ENCODE peak calls at places on chromosomes 3 and 15, in four cellular contexts. U, L, N and D are unnamed samples.

GRCh38 chr3:69831737-69832136 is 92.5 kb downstream of the MITF start:
- DNase-seq in U (no peak), L (no peak), N (no peak), D (no peak)

GRCh38 chr3:171704002-171704401 is 106.3 kb downstream of the PLD1 start:
- DNase-seq in U (peak; percentile 37), L (peak; percentile 69), N (no peak), D (peak; percentile 62)

GRCh38 chr15:52161406-52161966 is 29.7 kb downstream of the GNB5 start:
- DNase-seq in U (no peak), L (no peak), N (no peak), D (no peak)

GRCh38 chr15:101531170-101531569 is 41.7 kb upstream of the PCSK6 start:
- DNase-seq in U (no peak), L (no peak), N (no peak), D (no peak)

GRCh38 chr3:195873971-195874370 is 34.4 kb downstream of the TNK2 start:
- DNase-seq in U (peak; percentile 31), L (no peak), N (no peak), D (no peak)

GRCh38 chr3:168322941-168323340 is 227.2 kb upstream of the GOLIM4 start:
- DNase-seq in U (peak; percentile 50), L (no peak), N (no peak), D (no peak)

GRCh38 chr3:13536832-13537231 is 12.1 kb upstream of the FBLN2 start:
- DNase-seq in U (no peak), L (peak; percentile 44), N (no peak), D (no peak)

GRCh38 chr3:183933160-183933559 is 48.5 kb upstream of the PARL start:
- DNase-seq in U (no peak), L (no peak), N (no peak), D (no peak)

GRCh38 chr15:70251246-70251990 is 153.7 kb upstream of the TLE3 start:
- DNase-seq in U (no peak), L (no peak), N (no peak), D (no peak)

GRCh38 chr3:149291178-149291577 is 42.3 kb downstream of the TM4SF18 start:
- DNase-seq in U (no peak), L (no peak), N (no peak), D (no peak)

GRCh38 chr15:36106640-36107335 is 472.6 kb upstream of the CDIN1 start:
- DNase-seq in U (no peak), L (no peak), N (no peak), D (no peak)

GRCh38 chr3:139353920-139354556 is 10.2 kb downstream of the MRPS22 start:
- DNase-seq in U (peak; percentile 71), L (peak; percentile 77), N (no peak), D (no peak)

GRCh38 chr15:64583519-64583918 is 123.1 kb downstream of the ZNF609 start:
- DNase-seq in U (no peak), L (no peak), N (no peak), D (no peak)

GRCh38 chr15:82540055-82540983 is at the start of gene RPS17:
- DNase-seq in U (peak; percentile 93), L (peak; percentile 96), N (peak; percentile 91), D (peak; percentile 96)

GRCh38 chr15:71197620-71198019 is 82.3 kb downstream of the THSD4 start:
- DNase-seq in U (no peak), L (no peak), N (no peak), D (no peak)

GRCh38 chr3:77686560-77686959 is 646.7 kb downstream of the ROBO2 start:
- DNase-seq in U (no peak), L (no peak), N (peak; percentile 19), D (peak; percentile 36)

GRCh38 chr3:30578479-30578878 is 27.9 kb upstream of the TGFBR2 start:
- DNase-seq in U (peak; percentile 94), L (no peak), N (no peak), D (no peak)

GRCh38 chr15:74384566-74385441 is 17.4 kb upstream of the CYP11A1 start:
- DNase-seq in U (no peak), L (peak; percentile 32), N (no peak), D (no peak)

GRCh38 chr3:121660356-121661171 is at the start of gene HCLS1:
- DNase-seq in U (no peak), L (peak; percentile 19), N (no peak), D (no peak)

DNA sequence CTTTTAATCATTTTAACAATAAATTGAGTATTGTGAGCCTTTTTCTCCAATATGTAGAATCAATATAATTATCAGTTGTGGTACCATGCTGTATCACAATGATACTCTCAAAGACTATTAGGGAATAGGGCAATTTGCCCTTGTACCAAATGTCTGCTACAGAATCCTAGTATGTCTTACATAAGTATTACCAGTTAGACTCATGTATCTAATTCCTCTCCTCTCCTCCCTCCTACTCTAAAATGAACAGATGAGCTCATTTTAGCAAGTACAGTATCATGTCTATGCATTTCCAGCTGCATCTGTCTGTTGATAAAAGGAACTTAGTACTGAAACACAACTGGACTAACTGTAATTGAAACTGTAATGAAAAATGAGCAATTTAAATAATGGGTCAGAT is 124.3 kb upstream of the ATP11B start:
- DNase-seq in U (no peak), L (no peak), N (no peak), D (no peak)
- H3K56ac ChIP-seq in U (no peak overlapping the region), L (no peak overlapping the region), N (no peak overlapping the region), D (no peak overlapping the region)

GRCh38 chr3:161253711-161254110 is 32.6 kb downstream of the NMD3 start:
- DNase-seq in U (no peak), L (no peak), N (no peak), D (no peak)

GRCh38 chr3:161254861-161255260 is 33.8 kb downstream of the NMD3 start:
- DNase-seq in U (no peak), L (no peak), N (no peak), D (no peak)

GRCh38 chr3:161250116-161250515 is 29.0 kb downstream of the NMD3 start:
- DNase-seq in U (peak; percentile 60), L (no peak), N (no peak), D (no peak)

GRCh38 chr3:161252143-161252542 is 31.0 kb downstream of the NMD3 start:
- DNase-seq in U (no peak), L (no peak), N (no peak), D (no peak)

DNA sequence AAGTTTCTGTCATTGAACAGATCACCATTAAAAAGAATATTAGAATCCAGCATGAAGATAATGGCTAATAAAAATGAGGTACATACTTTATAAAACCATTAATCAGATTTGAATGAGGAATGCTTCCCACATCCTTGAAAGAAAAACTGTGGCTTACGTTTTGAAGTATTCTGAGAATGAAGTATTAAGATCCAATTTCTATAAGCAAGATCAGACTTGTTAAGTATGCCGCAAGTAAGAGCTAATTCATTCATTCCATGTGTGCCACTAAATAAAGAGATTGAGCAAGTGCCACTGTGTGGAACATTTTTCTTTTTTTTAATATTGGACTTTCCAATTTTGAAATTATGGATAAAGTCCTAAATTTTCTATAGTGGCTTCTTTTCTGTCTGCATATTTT is 30.6 kb downstream of the NMD3 start:
- DNase-seq in U (no peak), L (no peak), N (no peak), D (no peak)
- H3K56ac ChIP-seq in U (no peak overlapping the region), L (no peak overlapping the region), N (no peak overlapping the region), D (no peak overlapping the region)

GRCh38 chr3:127102587-127102986 is 90.3 kb upstream of the PRR23E start:
- DNase-seq in U (no peak), L (no peak), N (no peak), D (no peak)

GRCh38 chr3:127101411-127102067 is 91.4 kb upstream of the PRR23E start:
- DNase-seq in U (no peak), L (no peak), N (no peak), D (no peak)

GRCh38 chr3:127100459-127101410 is 92.2 kb upstream of the PRR23E start:
- DNase-seq in U (no peak), L (peak; percentile 13), N (no peak), D (no peak)

GRCh38 chr3:127104586-127104985 is 88.3 kb upstream of the PRR23E start:
- DNase-seq in U (no peak), L (no peak), N (no peak), D (no peak)

GRCh38 chr3:127103116-127103515 is 89.8 kb upstream of the PRR23E start:
- DNase-seq in U (no peak), L (no peak), N (no peak), D (no peak)
- H3K56ac ChIP-seq in U (no peak overlapping the region), L (no peak overlapping the region), N (no peak overlapping the region), D (no peak overlapping the region)

DNA sequence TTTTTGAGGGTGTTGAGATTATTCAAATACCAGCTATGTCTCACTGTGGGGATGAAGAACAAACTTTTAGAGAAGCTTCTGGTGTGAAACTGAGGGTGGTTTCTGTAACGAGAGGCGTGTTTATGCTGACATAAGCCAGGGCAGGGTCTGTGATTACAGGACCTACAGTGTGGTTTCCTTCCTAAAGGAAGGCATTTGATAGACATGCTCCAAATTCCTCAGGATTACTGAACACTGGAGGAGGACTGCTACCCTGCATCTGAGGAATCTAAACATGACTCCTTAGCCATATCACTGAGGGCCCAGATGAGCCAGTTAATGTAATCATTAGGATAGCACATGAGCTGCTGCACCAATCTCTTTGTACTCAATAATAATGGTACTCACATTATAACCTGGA is 328.4 kb upstream of the UMPS start:
- DNase-seq in U (peak; percentile 77), L (peak; percentile 87), N (no peak), D (no peak)
- H3K56ac ChIP-seq in U (no peak overlapping the region), L (no peak overlapping the region), N (no peak overlapping the region), D (no peak overlapping the region)

GRCh38 chr3:180496995-180497394 is 105.0 kb upstream of the TTC14 start:
- DNase-seq in U (no peak), L (no peak), N (no peak), D (no peak)
- H3K56ac ChIP-seq in U (no peak overlapping the region), L (no peak overlapping the region), N (no peak overlapping the region), D (no peak overlapping the region)

GRCh38 chr3:88467191-88467590 is 317.4 kb downstream of the C3orf38 start:
- DNase-seq in U (no peak), L (peak; percentile 29), N (no peak), D (peak; percentile 26)

GRCh38 chr3:88460369-88460768 is 310.6 kb downstream of the C3orf38 start:
- DNase-seq in U (no peak), L (no peak), N (no peak), D (no peak)

DNA sequence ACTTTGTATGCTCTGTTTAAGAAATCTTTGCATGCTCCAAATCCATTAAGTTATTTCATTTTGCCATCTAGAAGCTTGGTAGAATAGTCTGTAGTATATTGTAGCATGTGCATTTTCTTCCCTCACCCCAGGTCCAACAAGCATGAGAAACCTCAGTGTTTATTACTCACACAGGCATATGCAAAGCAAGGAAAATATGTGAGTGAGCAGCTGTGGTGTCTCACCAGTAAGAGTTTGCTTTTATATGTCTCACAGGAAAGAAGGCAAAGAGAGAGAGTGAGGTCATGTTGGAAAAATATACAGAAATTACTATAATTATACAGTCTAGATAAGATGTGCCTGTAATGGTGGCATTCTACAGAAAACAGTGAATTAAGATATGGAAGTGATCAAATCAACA is 312.5 kb downstream of the C3orf38 start:
- DNase-seq in U (no peak), L (no peak), N (no peak), D (no peak)
- H3K56ac ChIP-seq in U (no peak overlapping the region), L (no peak overlapping the region), N (no peak overlapping the region), D (no peak overlapping the region)

DNA sequence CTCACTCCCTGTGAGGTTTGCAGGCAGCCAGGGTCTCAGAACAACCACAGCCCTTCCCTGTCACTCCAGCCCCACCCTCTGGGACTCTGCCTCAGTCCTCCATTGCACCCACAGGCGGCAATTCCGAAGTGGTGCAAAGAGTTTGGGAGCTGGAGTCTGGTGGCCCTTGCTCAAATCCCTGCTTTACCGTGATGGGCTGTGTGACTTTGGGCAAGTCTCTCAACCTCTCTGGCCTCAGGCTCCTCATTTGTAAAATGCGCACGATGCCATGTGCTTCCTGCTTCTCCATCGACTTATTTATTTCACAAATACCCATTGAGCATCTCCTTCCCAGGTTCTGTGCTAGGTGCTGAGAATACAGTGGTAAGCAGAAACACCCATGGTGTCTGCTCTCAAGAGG is 7.3 kb upstream of the ATP2B2 start:
- DNase-seq in U (no peak), L (no peak), N (no peak), D (no peak)
- H3K56ac ChIP-seq in U (no peak overlapping the region), L (no peak overlapping the region), N (no peak overlapping the region), D (no peak overlapping the region)